ENCODE peak calls at places on chromosomes 16 and 17, in four cellular contexts. One of them, this sample, is unnamed. For H3K4me1, the result is how much of the 10 kb centered on the place peaks cover.

GRCh38 chr16:22843856-22844255 is 29.9 kb downstream of the HS3ST2 start:
- DNase-seq in body of pancreas: no peak
- DNase-seq in colonic mucosa: no peak
- DNase-seq in GM12878: no peak
- DNase-seq in this sample: no peak

GRCh38 chr16:30876867-30877266 is 17.0 kb downstream of the BCL7C start:
- DNase-seq in body of pancreas: no peak
- DNase-seq in colonic mucosa: no peak
- DNase-seq in GM12878: no peak
- DNase-seq in this sample: no peak

GRCh38 chr17:45719335-45720071 is 64.6 kb upstream of the CRHR1 start:
- DNase-seq in colonic mucosa: no peak
- DNase-seq in body of pancreas: no peak
- DNase-seq in GM12878: no peak
- DNase-seq in this sample: no peak

GRCh38 chr17:42286411-42287295 is 1.6 kb upstream of the STAT5A start:
- DNase-seq in colonic mucosa: peak
- DNase-seq in GM12878: no peak
- DNase-seq in body of pancreas: peak
- DNase-seq in this sample: no peak

GRCh38 chr17:38761612-38762011 is 9.1 kb downstream of the PSMB3 start:
- DNase-seq in colonic mucosa: peak
- DNase-seq in GM12878: no peak
- DNase-seq in body of pancreas: no peak
- DNase-seq in this sample: peak

GRCh38 chr17:82013341-82013740 is 9.3 kb downstream of the CENPX start:
- DNase-seq in body of pancreas: no peak
- DNase-seq in GM12878: no peak
- DNase-seq in colonic mucosa: no peak
- DNase-seq in this sample: no peak

GRCh38 chr17:48630925-48631692 is 5.0 kb upstream of the HOXB9 start:
- DNase-seq in body of pancreas: no peak
- DNase-seq in GM12878: no peak
- DNase-seq in colonic mucosa: peak
- DNase-seq in this sample: peak

GRCh38 chr16:58000706-58001676 is at the start of gene USB1:
- DNase-seq in colonic mucosa: peak
- DNase-seq in body of pancreas: peak
- DNase-seq in GM12878: peak
- DNase-seq in this sample: peak

GRCh38 chr16:27639588-27640276 is 89.8 kb downstream of the KATNIP start:
- DNase-seq in colonic mucosa: peak
- DNase-seq in body of pancreas: no peak
- DNase-seq in GM12878: peak
- DNase-seq in this sample: peak

GRCh38 chr17:50363217-50364060 is 9.5 kb downstream of the MRPL27 start:
- DNase-seq in GM12878: no peak
- DNase-seq in colonic mucosa: no peak
- DNase-seq in body of pancreas: no peak
- DNase-seq in this sample: no peak

GRCh38 chr17:70271672-70272071 is 102.3 kb downstream of the KCNJ2 start:
- DNase-seq in body of pancreas: no peak
- DNase-seq in colonic mucosa: no peak
- DNase-seq in GM12878: no peak
- DNase-seq in this sample: no peak

GRCh38 chr17:34853916-34854315 is 107.3 kb downstream of the CCT6B start:
- DNase-seq in body of pancreas: no peak
- DNase-seq in GM12878: no peak
- DNase-seq in colonic mucosa: no peak
- DNase-seq in this sample: no peak

GRCh38 chr17:34850964-34851363 is 110.3 kb downstream of the CCT6B start:
- DNase-seq in colonic mucosa: no peak
- DNase-seq in GM12878: no peak
- DNase-seq in body of pancreas: no peak
- DNase-seq in this sample: no peak

GRCh38 chr17:34852141-34852540 is 109.1 kb downstream of the CCT6B start:
- DNase-seq in GM12878: no peak
- DNase-seq in colonic mucosa: no peak
- DNase-seq in body of pancreas: no peak
- DNase-seq in this sample: no peak

GRCh38 chr17:34850023-34850422 is 111.2 kb downstream of the CCT6B start:
- DNase-seq in colonic mucosa: no peak
- DNase-seq in body of pancreas: no peak
- DNase-seq in GM12878: no peak
- DNase-seq in this sample: no peak

DNA sequence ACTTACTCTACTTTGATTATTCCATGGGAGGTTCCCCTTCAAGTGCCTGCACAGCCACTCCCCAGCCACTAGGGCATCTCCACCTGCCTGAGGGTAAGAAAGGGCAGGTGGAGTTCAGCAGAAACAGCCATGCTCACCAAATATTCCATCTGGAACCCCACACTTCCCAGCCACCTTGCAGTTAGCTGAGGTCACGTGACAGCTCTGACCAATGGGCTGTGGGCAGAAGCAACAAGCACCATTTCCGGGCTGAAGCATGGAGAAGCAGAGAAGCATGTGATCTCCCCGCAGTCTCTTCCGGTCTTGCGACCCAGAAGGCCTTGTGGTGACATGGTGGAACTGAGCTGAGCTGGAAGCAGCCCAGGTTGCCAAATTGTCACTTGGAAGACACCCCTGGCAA is 108.6 kb downstream of the CCT6B start:
- DNase-seq in colonic mucosa: no peak
- DNase-seq in GM12878: no peak
- DNase-seq in body of pancreas: no peak
- DNase-seq in this sample: no peak
- TF ChIP-seq CTCF in colonic mucosa: no peak
- TF ChIP-seq CTCF in GM12878: peak
- TF ChIP-seq CTCF in body of pancreas: no peak
- TF ChIP-seq CTCF in this sample: no peak

GRCh38 chr17:77372444-77373297 is 231.9 kb downstream of the SEC14L1 start:
- DNase-seq in body of pancreas: peak
- DNase-seq in colonic mucosa: peak
- DNase-seq in GM12878: no peak
- DNase-seq in this sample: peak

GRCh38 chr17:77371888-77372443 is 231.2 kb downstream of the SEC14L1 start:
- DNase-seq in colonic mucosa: no peak
- DNase-seq in body of pancreas: peak
- DNase-seq in GM12878: no peak
- DNase-seq in this sample: no peak

GRCh38 chr17:77375108-77375507 is 234.3 kb downstream of the SEC14L1 start:
- DNase-seq in GM12878: no peak
- DNase-seq in body of pancreas: no peak
- DNase-seq in colonic mucosa: no peak
- DNase-seq in this sample: no peak

GRCh38 chr17:77374170-77374936 is 233.6 kb downstream of the SEC14L1 start:
- DNase-seq in GM12878: no peak
- DNase-seq in body of pancreas: peak
- DNase-seq in colonic mucosa: peak
- DNase-seq in this sample: peak

GRCh38 chr17:77373298-77374169 is 232.8 kb downstream of the SEC14L1 start:
- DNase-seq in body of pancreas: peak
- DNase-seq in GM12878: no peak
- DNase-seq in colonic mucosa: no peak
- DNase-seq in this sample: peak
- H3K4me1 ChIP-seq in body of pancreas: half or more
- H3K4me1 ChIP-seq in GM12878: under half
- H3K4me1 ChIP-seq in colonic mucosa: under half
- H3K4me1 ChIP-seq in this sample: under half

DNA sequence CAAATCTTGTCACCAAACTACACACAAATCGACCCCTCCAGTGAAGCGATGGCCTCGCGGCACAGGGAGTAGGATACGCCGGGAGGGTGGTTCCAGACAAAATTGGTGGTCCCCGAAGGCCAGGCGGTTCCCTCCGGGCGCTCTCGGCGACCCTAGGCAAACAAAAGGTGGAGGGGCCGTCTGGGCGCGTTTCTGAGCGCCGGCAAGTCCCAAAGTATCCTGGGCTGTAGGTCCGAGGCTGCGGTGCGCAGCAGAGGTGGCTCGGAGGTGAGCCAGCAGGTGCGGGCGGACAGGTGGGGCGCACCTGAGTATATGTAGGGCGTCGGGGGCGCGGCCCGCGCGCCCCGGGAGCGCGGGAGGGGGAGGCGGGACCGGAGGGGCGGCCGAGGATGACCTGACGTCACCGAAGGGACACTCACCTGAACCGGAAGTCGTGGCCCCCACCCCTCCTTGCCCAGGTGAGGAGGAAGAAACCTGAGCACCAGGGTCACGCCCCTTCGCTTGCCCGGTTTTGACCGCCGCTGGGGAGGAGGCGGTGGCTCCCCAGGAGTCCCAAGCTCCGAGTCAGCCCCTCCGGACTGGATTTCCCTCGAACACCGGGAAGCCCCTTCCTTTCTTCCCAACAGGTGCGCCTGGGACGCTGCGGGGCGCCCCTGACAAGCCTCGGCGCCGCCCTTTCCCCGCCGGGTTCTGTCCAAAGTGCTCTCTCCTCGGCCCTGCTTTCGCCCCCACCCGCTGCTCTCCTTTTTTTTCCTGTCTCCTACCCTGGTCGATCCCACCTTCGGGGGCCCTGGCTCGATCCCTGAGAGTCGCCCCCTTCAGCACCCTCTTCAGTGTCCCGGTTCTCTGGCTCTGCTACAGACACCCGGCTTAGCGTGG is at the start of gene CLDN7:
- DNase-seq in GM12878: no peak
- DNase-seq in body of pancreas: peak
- DNase-seq in colonic mucosa: peak
- DNase-seq in this sample: peak
- TF ChIP-seq CTCF in GM12878: no peak
- TF ChIP-seq CTCF in body of pancreas: peak
- TF ChIP-seq CTCF in colonic mucosa: no peak
- TF ChIP-seq CTCF in this sample: peak

GRCh38 chr17:29237476-29238132 is 9.1 kb upstream of the CRYBA1 start:
- DNase-seq in body of pancreas: no peak
- DNase-seq in GM12878: no peak
- DNase-seq in colonic mucosa: no peak
- DNase-seq in this sample: no peak
- H3K4me1 ChIP-seq in body of pancreas: under half
- H3K4me1 ChIP-seq in GM12878: under half
- H3K4me1 ChIP-seq in colonic mucosa: under half
- H3K4me1 ChIP-seq in this sample: under half

GRCh38 chr17:46977750-46978488 is 1.1 kb downstream of the RPRML start:
- DNase-seq in colonic mucosa: no peak
- DNase-seq in body of pancreas: no peak
- DNase-seq in GM12878: no peak
- DNase-seq in this sample: no peak

GRCh38 chr17:46978489-46979022 is 497 bp downstream of the RPRML start:
- DNase-seq in GM12878: no peak
- DNase-seq in body of pancreas: no peak
- DNase-seq in colonic mucosa: no peak
- DNase-seq in this sample: no peak

GRCh38 chr17:46976626-46977270 is 2.3 kb downstream of the RPRML start:
- DNase-seq in colonic mucosa: no peak
- DNase-seq in GM12878: no peak
- DNase-seq in body of pancreas: no peak
- DNase-seq in this sample: no peak

GRCh38 chr17:46979023-46979870 is at the start of gene RPRML:
- DNase-seq in body of pancreas: peak
- DNase-seq in GM12878: no peak
- DNase-seq in colonic mucosa: peak
- DNase-seq in this sample: no peak

DNA sequence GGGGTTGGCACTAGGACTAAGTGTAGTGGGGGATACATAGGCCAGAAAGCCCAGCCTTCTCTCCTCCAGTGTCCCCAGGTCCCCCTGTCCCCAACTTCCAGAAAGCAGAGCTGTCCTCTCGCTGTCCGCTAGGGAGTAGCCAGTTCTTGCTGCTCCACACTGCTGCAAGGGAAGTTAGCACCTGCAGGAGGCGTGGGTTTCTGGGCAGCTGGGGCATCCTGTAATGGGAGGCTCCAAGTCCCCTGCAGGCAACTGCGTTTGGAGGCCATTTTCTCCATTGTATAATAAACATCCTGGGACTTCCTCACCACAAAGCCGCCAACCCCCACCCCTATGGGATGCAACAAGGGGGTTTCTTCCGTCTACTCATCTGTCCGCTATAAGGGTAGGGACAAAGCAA is 1.7 kb downstream of the RPRML start:
- DNase-seq in body of pancreas: peak
- DNase-seq in colonic mucosa: peak
- DNase-seq in GM12878: no peak
- DNase-seq in this sample: no peak
- TF ChIP-seq CTCF in body of pancreas: peak
- TF ChIP-seq CTCF in colonic mucosa: no peak
- TF ChIP-seq CTCF in GM12878: no peak
- TF ChIP-seq CTCF in this sample: no peak

DNA sequence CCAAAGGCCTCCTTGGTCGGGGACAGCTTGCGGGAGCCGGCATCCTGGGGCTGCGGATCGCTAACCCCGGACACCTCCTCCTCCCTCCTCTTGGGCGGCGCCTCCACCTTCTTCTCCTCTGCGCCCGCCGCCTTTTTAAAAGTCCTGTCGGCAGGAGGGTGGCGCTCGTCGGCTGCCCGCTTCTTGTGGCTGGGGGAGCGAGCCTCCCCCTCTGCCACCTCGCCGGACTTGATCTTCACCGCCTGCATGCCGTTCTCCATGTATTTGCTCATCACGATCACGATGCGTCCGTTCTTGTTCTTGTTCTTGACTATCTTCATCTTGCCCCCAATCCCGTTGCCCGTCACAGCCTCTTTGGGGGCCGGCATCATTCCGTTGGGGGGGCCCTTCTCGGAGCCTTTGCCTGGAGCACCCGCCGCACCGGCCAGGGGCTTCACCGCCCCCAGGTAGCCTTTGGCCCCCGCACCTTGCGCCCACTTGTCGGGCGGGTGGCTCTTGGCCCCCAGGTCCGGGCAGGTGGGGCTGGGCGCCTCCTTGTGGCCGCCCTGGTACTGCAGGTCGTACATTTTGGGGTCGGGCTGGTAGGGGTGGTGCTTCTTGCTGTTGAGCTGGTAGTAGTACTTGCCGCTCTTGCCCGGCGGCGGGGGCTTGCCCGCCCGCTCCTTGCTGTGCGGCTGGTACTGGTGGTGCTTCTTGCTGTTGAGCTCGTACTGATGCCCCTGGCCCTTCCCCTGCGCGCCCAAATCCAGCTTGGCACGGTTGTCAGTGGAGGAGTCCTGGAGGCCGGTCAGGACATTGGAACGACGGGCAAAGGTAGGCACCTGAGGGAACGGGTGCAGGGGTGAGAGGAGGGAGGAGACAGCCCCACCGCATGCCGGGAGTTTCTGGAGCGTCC is 4.4 kb downstream of the CBX4 start:
- DNase-seq in body of pancreas: peak
- DNase-seq in colonic mucosa: peak
- DNase-seq in GM12878: no peak
- DNase-seq in this sample: peak
- H3K4me1 ChIP-seq in body of pancreas: half or more
- H3K4me1 ChIP-seq in colonic mucosa: under half
- H3K4me1 ChIP-seq in GM12878: under half
- H3K4me1 ChIP-seq in this sample: half or more

DNA sequence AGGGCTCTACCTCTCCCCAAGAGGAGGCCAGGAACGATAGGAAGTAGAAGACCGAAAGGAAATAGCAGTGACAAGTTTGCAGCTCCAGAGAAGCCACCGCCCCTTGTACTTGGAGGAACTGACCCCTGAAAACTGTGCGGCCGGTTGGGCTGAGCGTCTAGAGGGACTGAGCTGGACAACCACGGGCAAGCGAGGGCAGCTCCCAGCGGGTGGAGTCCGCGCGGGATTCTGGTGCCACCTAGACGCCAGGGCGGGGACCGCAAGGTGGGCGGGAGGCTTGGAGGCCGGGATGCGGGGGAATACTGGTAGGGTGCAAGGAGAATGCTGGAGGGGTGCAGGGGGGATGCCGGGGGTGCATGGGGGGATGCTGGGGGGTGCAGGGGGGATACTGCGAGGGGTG is 1.3 kb upstream of the SLC6A4 start:
- DNase-seq in GM12878: no peak
- DNase-seq in body of pancreas: peak
- DNase-seq in colonic mucosa: peak
- DNase-seq in this sample: peak
- TF ChIP-seq CTCF in GM12878: peak
- TF ChIP-seq CTCF in body of pancreas: peak
- TF ChIP-seq CTCF in colonic mucosa: no peak
- TF ChIP-seq CTCF in this sample: no peak

This sample was measured in mucosa of descending colon.